ENCODE peak calls at places on chromosomes 16 and 17, in seven cellular contexts. R, G, A, S, I, C and D are unnamed samples.

GRCh38 chr17:10292057-10292931 is 80.5 kb downstream of the MYH13 start:
- DNase-seq in R (no peak), G (peak), C (no peak), S (peak), A (peak), I (peak), D (no peak)

GRCh38 chr16:63856537-63856936 is 1265.3 kb downstream of the CDH11 start:
- DNase-seq in G (no peak), S (no peak), I (no peak), A (no peak), R (no peak), C (no peak), D (no peak)

GRCh38 chr17:82343560-82343959 is 10.0 kb upstream of the SECTM1 start:
- DNase-seq in G (no peak), S (no peak), R (no peak), A (no peak), I (no peak), C (no peak), D (no peak)

GRCh38 chr17:19414396-19415280 is 3.6 kb downstream of the RNF112 start:
- DNase-seq in C (no peak), G (no peak), A (no peak), R (no peak), I (no peak), S (no peak), D (no peak)

GRCh38 chr17:75909812-75910274 is 5.2 kb upstream of the MRPL38 start:
- DNase-seq in G (peak), C (no peak), I (no peak), A (no peak), R (no peak), S (peak), D (no peak)

GRCh38 chr16:85554114-85554790 is 58.9 kb upstream of the GSE1 start:
- DNase-seq in I (peak), C (no peak), A (no peak), S (peak), R (peak), G (peak), D (peak)

GRCh38 chr16:83713597-83713996 is 94.2 kb upstream of the HSBP1 start:
- DNase-seq in I (no peak), G (no peak), C (no peak), A (no peak), R (no peak), S (no peak), D (no peak)

GRCh38 chr17:65191805-65192740 is 54.9 kb downstream of the RGS9 start:
- DNase-seq in I (no peak), A (no peak), R (peak), C (no peak), G (peak), S (peak), D (peak)

GRCh38 chr17:1058423-1059130 is 61.6 kb downstream of the TIMM22 start:
- DNase-seq in C (no peak), R (peak), A (peak), I (no peak), G (peak), S (peak), D (peak)

GRCh38 chr16:11303405-11304138 is 22.4 kb upstream of the PRM1 start:
- DNase-seq in S (no peak), I (no peak), C (no peak), R (no peak), G (peak), A (no peak), D (peak)

GRCh38 chr16:89923640-89924297 is 627 bp downstream of the TUBB3 start:
- DNase-seq in C (peak), A (peak), R (no peak), S (no peak), I (no peak), G (no peak), D (no peak)

GRCh38 chr16:4317471-4318170 is 1.8 kb downstream of the GLIS2 start:
- DNase-seq in R (no peak), C (peak), I (no peak), G (no peak), S (peak), A (peak), D (peak)

GRCh38 chr16:88835383-88835782 is 21.4 kb downstream of the GALNS start:
- DNase-seq in R (no peak), S (no peak), I (peak), C (no peak), G (no peak), A (no peak), D (no peak)

GRCh38 chr17:41697122-41697962 is 8.7 kb downstream of the EIF1 start:
- DNase-seq in S (peak), R (peak), G (no peak), A (no peak), I (peak), C (no peak), D (no peak)

GRCh38 chr17:19418312-19418992 is 7.4 kb downstream of the RNF112 start:
- DNase-seq in G (peak), I (no peak), R (peak), A (no peak), C (no peak), S (no peak), D (peak)

GRCh38 chr17:8968503-8968902 is 3.0 kb upstream of the PIK3R5 start:
- DNase-seq in G (no peak), I (no peak), C (no peak), R (no peak), S (no peak), A (no peak), D (no peak)

GRCh38 chr16:3193221-3194212 is 5.5 kb downstream of the OR1F1 start:
- DNase-seq in A (no peak), S (no peak), G (no peak), C (no peak), I (no peak), R (no peak), D (no peak)

GRCh38 chr16:23711785-23712184 is 1.2 kb downstream of the ERN2 start:
- DNase-seq in G (no peak), C (no peak), R (no peak), I (no peak), A (no peak), S (no peak), D (peak)

GRCh38 chr16:27174798-27175197 is 28.5 kb upstream of the KDM8 start:
- DNase-seq in G (peak), S (no peak), A (no peak), C (no peak), I (no peak), R (peak), D (no peak)

GRCh38 chr17:47324224-47325020 is 667 bp downstream of the EFCAB13 start:
- DNase-seq in C (peak), I (peak), A (peak), R (peak), S (peak), G (peak), D (peak)

GRCh38 chr17:7352559-7352889 is 562 bp downstream of the KCTD11 start:
- DNase-seq in S (no peak), G (no peak), A (no peak), C (no peak), R (no peak), I (no peak), D (no peak)

GRCh38 chr16:56938664-56939513 is 6.9 kb downstream of the HERPUD1 start:
- DNase-seq in C (no peak), S (no peak), A (no peak), R (no peak), I (no peak), G (no peak), D (no peak)

GRCh38 chr17:77613627-77614026 is 344.9 kb upstream of the TNRC6C start:
- DNase-seq in A (no peak), S (no peak), G (no peak), C (no peak), I (no peak), R (no peak), D (no peak)

GRCh38 chr16:10308305-10309193 is 77.3 kb upstream of the ATF7IP2 start:
- DNase-seq in C (no peak), S (no peak), R (no peak), I (no peak), A (no peak), G (peak), D (no peak)

GRCh38 chr16:59510008-59510424 is 775.9 kb upstream of the GOT2 start:
- DNase-seq in S (no peak), G (no peak), C (no peak), R (no peak), A (no peak), I (no peak), D (no peak)

GRCh38 chr17:563646-564045 is 151.0 kb downstream of the VPS53 start:
- DNase-seq in C (no peak), A (no peak), S (no peak), G (no peak), R (no peak), I (no peak), D (no peak)

GRCh38 chr17:57906910-57907309 is 48.3 kb downstream of the CUEDC1 start:
- DNase-seq in S (no peak), G (no peak), I (no peak), C (no peak), A (peak), R (no peak), D (no peak)

GRCh38 chr16:30000768-30001631 is 5.0 kb downstream of the INO80E start:
- DNase-seq in S (no peak), C (no peak), I (no peak), G (no peak), R (no peak), A (peak), D (no peak)

GRCh38 chr17:77328823-77329740 is 188.3 kb downstream of the SEC14L1 start:
- DNase-seq in G (no peak), S (no peak), I (no peak), C (no peak), R (no peak), A (no peak), D (no peak)

GRCh38 chr16:76784530-76784929 is 406.5 kb upstream of the MON1B start:
- DNase-seq in C (no peak), G (no peak), A (no peak), R (no peak), I (no peak), S (no peak), D (no peak)

GRCh38 chr17:17888821-17889220 is 52.0 kb upstream of the SREBF1 start:
- DNase-seq in A (no peak), R (no peak), I (no peak), C (peak), S (no peak), G (no peak), D (no peak)

GRCh38 chr16:23650674-23651073 is 9.4 kb downstream of the DCTN5 start:
- DNase-seq in G (peak), C (no peak), I (no peak), R (no peak), S (no peak), A (no peak), D (no peak)

GRCh38 chr17:32275060-32276042 is 9.7 kb downstream of the RHBDL3 start:
- DNase-seq in S (peak), A (peak), I (no peak), G (peak), C (peak), R (peak), D (peak)
- TF ChIP-seq CTCF in S (no peak), A (no peak), I (no peak), G (no peak), C (no peak), R (no peak), D (no peak)

GRCh38 chr17:79090503-79091372 is 16.1 kb downstream of the ENGASE start:
- DNase-seq in I (no peak), R (peak), A (no peak), G (no peak), S (peak), C (peak), D (no peak)
- TF ChIP-seq CTCF in I (peak), R (peak), A (peak), G (peak), S (peak), C (peak), D (no peak)

DNA sequence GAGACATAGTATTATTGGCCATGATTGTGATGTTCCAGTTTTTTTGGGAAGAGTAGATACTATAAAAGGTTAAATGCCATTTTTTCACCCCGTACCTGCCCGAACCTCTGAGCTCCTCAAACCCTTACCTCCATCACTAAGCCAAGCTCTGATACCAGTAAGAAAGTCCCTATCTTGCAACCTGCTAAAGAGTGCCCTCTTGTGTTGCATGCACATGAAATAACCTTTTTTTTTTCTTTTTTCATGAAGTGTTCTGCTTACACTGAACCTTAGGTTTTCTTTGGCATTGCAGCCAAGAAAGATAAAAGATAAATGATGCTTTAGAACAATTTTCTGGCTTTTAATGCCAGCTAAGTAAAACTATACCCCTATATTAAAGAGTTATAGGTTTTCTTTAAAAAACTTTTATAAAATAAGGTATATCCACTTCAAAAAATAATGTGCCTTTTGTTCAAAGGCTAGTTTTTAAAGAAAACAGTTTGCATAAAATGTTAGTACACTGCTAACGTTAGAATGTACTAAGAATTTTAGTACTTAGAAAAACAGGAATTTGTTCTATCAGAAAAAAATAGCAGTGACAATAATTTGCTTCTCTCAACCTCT is 295.3 kb upstream of the PMFBP1 start:
- DNase-seq in C (no peak), R (peak), G (peak), I (no peak), A (no peak), S (peak), D (peak)
- TF ChIP-seq CTCF in C (peak), R (peak), G (peak), I (peak), A (peak), S (peak), D (peak)

GRCh38 chr17:73478768-73479424 is 165.3 kb downstream of the SDK2 start:
- DNase-seq in G (no peak), R (no peak), S (no peak), I (no peak), A (no peak), C (no peak), D (peak)
- TF ChIP-seq CTCF in G (no peak), R (peak), S (no peak), I (no peak), A (no peak), C (peak), D (no peak)

GRCh38 chr16:2083409-2083808 is 35.6 kb downstream of the TSC2 start:
- DNase-seq in S (no peak), C (no peak), G (no peak), R (no peak), I (no peak), A (no peak), D (no peak)
- TF ChIP-seq CTCF in S (no peak), C (no peak), G (no peak), R (no peak), I (no peak), A (no peak), D (no peak)

GRCh38 chr16:28977703-28978641 is 3.4 kb downstream of the SPNS1 start:
- DNase-seq in G (peak), A (no peak), S (no peak), I (no peak), R (no peak), C (peak), D (peak)

GRCh38 chr16:28974437-28975157 is at the start of gene SPNS1:
- DNase-seq in C (peak), S (peak), R (peak), I (peak), A (peak), G (peak), D (peak)

GRCh38 chr16:28975158-28975603 is 603 bp downstream of the SPNS1 start:
- DNase-seq in C (peak), A (no peak), I (no peak), G (no peak), S (no peak), R (peak), D (no peak)

GRCh38 chr16:28974007-28974436 is 556 bp upstream of the SPNS1 start:
- DNase-seq in S (peak), R (peak), A (no peak), I (no peak), G (peak), C (peak), D (peak)
- TF ChIP-seq CTCF in S (peak), R (peak), A (peak), I (peak), G (peak), C (peak), D (peak)

GRCh38 chr17:50347087-50347893 is 1.4 kb downstream of the XYLT2 start:
- DNase-seq in I (no peak), G (no peak), S (no peak), A (no peak), R (no peak), C (peak), D (no peak)

GRCh38 chr17:50347894-50348291 is 2.0 kb downstream of the XYLT2 start:
- DNase-seq in A (no peak), I (no peak), S (no peak), G (no peak), R (no peak), C (no peak), D (no peak)

GRCh38 chr17:50344712-50345380 is 1.1 kb upstream of the XYLT2 start:
- DNase-seq in R (no peak), G (no peak), C (no peak), A (no peak), I (no peak), S (no peak), D (no peak)

GRCh38 chr17:50345443-50346312 is at the start of gene XYLT2:
- DNase-seq in S (peak), I (peak), A (peak), R (peak), C (peak), G (peak), D (peak)

DNA sequence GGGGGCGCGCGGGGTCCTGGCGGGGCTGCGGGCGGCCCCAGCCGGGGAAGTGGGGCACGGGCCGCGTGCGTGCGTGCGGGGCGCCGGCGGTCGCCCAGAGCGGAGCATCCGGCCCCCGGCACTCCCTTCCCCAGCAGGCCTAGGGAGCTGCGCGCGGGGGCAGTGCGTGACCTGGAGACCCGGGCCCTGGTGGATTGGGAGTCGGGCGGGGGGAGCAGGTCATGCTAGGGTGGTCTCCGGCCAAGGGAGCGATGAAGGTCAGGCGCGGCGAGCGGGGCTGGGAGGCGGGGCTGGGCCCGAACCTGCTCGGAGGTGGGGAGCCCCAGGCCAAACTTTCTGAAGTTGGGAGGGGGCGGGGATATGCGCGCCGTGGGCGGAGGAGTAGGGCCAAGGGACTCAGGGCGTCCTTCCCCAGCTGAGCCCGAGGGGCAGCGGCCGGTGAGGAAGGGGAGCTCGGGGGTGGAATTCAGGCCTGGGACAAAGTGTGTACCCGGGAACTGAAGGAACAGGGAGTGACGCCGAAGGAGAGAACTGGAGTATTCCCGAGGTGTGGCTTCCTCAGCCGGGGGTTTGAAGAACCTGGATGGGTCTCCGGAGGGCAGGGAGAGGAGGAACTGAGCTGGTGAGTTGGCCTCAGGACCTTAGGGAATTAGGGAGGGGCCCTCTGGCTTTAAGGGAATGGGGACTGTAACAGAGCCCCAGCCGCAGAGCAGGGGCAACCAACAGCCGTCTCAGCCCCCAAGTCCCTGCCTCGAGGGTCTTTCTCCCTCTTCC is 574 bp downstream of the XYLT2 start:
- DNase-seq in G (peak), R (no peak), A (peak), C (peak), I (peak), S (no peak), D (peak)
- TF ChIP-seq CTCF in G (no peak), R (no peak), A (no peak), C (no peak), I (no peak), S (no peak), D (no peak)

DNA sequence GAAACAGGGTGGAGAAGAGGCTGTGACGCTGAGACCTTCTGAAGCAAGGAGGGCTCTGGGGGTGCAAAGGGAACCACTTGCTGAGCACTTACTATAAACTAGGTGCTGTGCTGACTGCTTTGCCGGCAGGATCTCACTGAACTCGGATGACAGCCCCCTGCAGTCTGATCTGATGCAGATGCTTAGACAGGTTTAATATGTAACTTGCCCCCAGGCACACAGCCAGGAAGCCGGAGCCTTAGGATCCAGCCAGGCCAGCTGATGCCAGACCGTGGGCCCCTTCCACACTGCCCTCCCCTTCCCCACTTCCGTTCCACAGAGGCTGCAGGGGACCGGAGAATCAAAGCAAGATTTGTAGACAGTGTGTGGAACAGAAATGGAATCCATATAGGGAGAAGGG is 23.1 kb downstream of the SPACA3 start:
- DNase-seq in C (no peak), G (no peak), R (peak), A (no peak), S (peak), I (no peak), D (peak)
- TF ChIP-seq CTCF in C (no peak), G (no peak), R (no peak), A (no peak), S (no peak), I (no peak), D (no peak)

DNA sequence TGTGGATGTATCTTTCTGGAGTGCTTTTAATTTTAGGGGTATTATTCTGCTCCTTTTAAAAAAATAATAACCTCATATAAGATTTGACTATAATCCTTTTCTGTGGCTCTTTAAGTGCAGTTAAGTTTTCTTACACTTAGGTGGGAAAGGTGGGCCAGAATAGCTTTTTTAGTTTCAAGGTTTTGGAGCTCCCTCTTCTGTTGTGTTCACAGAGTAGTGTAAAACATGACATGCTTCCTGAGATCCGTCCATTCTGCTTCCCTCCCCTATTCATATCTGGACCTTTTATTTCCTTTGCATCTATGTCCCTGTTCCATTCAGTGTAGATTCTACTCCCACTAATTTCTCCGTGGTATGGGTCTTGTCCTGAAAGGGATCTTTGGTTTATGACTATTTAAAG is 12.8 kb downstream of the LRRC36 start:
- DNase-seq in I (no peak), R (peak), G (peak), S (peak), C (no peak), A (no peak), D (no peak)
- TF ChIP-seq CTCF in I (no peak), R (peak), G (no peak), S (peak), C (no peak), A (peak), D (no peak)